ENCODE peak calls at places on chromosomes 2 and 18, in five cellular contexts. One of them, this sample, is unnamed.

GRCh38 chr2:128922154-128922553 is 603.5 kb upstream of the HS6ST1 start:
- DNase-seq in mesendoderm: no peak
- DNase-seq in fibroblast of lung: no peak
- DNase-seq in astrocyte: no peak
- DNase-seq in GM12878: no peak
- DNase-seq in this sample: no peak

GRCh38 chr2:46393865-46394264 is 85.5 kb upstream of the TMEM247 start:
- DNase-seq in fibroblast of lung: no peak
- DNase-seq in astrocyte: no peak
- DNase-seq in GM12878: no peak
- DNase-seq in mesendoderm: no peak
- DNase-seq in this sample: no peak

GRCh38 chr2:224442092-224442999 is 40.4 kb upstream of the FAM124B start:
- DNase-seq in GM12878: no peak
- DNase-seq in astrocyte: peak; percentile 26
- DNase-seq in fibroblast of lung: peak; percentile 38
- DNase-seq in mesendoderm: no peak
- DNase-seq in this sample: no peak

GRCh38 chr2:31980674-31981356 is 30.0 kb downstream of the MEMO1 start:
- DNase-seq in astrocyte: peak; percentile 15
- DNase-seq in fibroblast of lung: peak; percentile 53
- DNase-seq in mesendoderm: peak; percentile 62
- DNase-seq in GM12878: peak; percentile 76
- DNase-seq in this sample: no peak

GRCh38 chr2:113216891-113217454 is 43.2 kb downstream of the PSD4 start:
- DNase-seq in fibroblast of lung: no peak
- DNase-seq in GM12878: no peak
- DNase-seq in mesendoderm: no peak
- DNase-seq in astrocyte: no peak
- DNase-seq in this sample: no peak

GRCh38 chr2:109513749-109514588 is 99.8 kb downstream of the SEPTIN10 start:
- DNase-seq in fibroblast of lung: peak; percentile 93
- DNase-seq in mesendoderm: no peak
- DNase-seq in GM12878: peak; percentile 95
- DNase-seq in astrocyte: peak; percentile 82
- DNase-seq in this sample: peak; percentile 86

GRCh38 chr2:14324308-14324707 is 308.2 kb upstream of the LRATD1 start:
- DNase-seq in GM12878: no peak
- DNase-seq in fibroblast of lung: no peak
- DNase-seq in mesendoderm: no peak
- DNase-seq in astrocyte: no peak
- DNase-seq in this sample: peak; percentile 67

GRCh38 chr18:29449424-29449823 is 1272.5 kb upstream of the CDH2 start:
- DNase-seq in astrocyte: peak; percentile 8
- DNase-seq in mesendoderm: no peak
- DNase-seq in fibroblast of lung: peak; percentile 47
- DNase-seq in GM12878: no peak
- DNase-seq in this sample: no peak

GRCh38 chr2:14941151-14941631 is 308.7 kb downstream of the LRATD1 start:
- DNase-seq in astrocyte: peak; percentile 53
- DNase-seq in fibroblast of lung: peak; percentile 35
- DNase-seq in GM12878: no peak
- DNase-seq in mesendoderm: no peak
- DNase-seq in this sample: no peak

GRCh38 chr2:53911434-53912189 is 51.8 kb upstream of the GPR75 start:
- DNase-seq in astrocyte: no peak
- DNase-seq in fibroblast of lung: no peak
- DNase-seq in GM12878: no peak
- DNase-seq in mesendoderm: peak; percentile 3
- DNase-seq in this sample: no peak

GRCh38 chr18:74638210-74638609 is 40.5 kb downstream of the ZNF407 start:
- DNase-seq in fibroblast of lung: no peak
- DNase-seq in mesendoderm: no peak
- DNase-seq in astrocyte: no peak
- DNase-seq in GM12878: no peak
- DNase-seq in this sample: no peak

GRCh38 chr2:170369894-170370293 is 191.9 kb downstream of the MYO3B start:
- DNase-seq in fibroblast of lung: peak; percentile 52
- DNase-seq in mesendoderm: peak; percentile 36
- DNase-seq in GM12878: no peak
- DNase-seq in astrocyte: no peak
- DNase-seq in this sample: peak; percentile 20

GRCh38 chr18:24346254-24346653 is 51.4 kb downstream of the OSBPL1A start:
- DNase-seq in fibroblast of lung: no peak
- DNase-seq in mesendoderm: no peak
- DNase-seq in astrocyte: no peak
- DNase-seq in GM12878: no peak
- DNase-seq in this sample: no peak

GRCh38 chr2:169172076-169172735 is 102.8 kb downstream of the DHRS9 start:
- DNase-seq in fibroblast of lung: no peak
- DNase-seq in mesendoderm: peak; percentile 22
- DNase-seq in astrocyte: peak; percentile 68
- DNase-seq in GM12878: no peak
- DNase-seq in this sample: no peak

GRCh38 chr2:172813314-172813888 is 77.8 kb downstream of the RAPGEF4 start:
- DNase-seq in fibroblast of lung: peak; percentile 54
- DNase-seq in astrocyte: no peak
- DNase-seq in mesendoderm: peak; percentile 26
- DNase-seq in GM12878: no peak
- DNase-seq in this sample: no peak

GRCh38 chr18:73681912-73682311 is 465.7 kb downstream of the FBXO15 start:
- DNase-seq in GM12878: no peak
- DNase-seq in mesendoderm: no peak
- DNase-seq in fibroblast of lung: no peak
- DNase-seq in astrocyte: no peak
- DNase-seq in this sample: no peak

GRCh38 chr18:49647496-49648168 is 85.8 kb downstream of the LIPG start:
- DNase-seq in astrocyte: peak; percentile 84
- DNase-seq in mesendoderm: no peak
- DNase-seq in GM12878: no peak
- DNase-seq in fibroblast of lung: peak; percentile 83
- DNase-seq in this sample: no peak

GRCh38 chr2:53826587-53827397 is 33.0 kb downstream of the GPR75 start:
- DNase-seq in mesendoderm: no peak
- DNase-seq in fibroblast of lung: peak; percentile 56
- DNase-seq in GM12878: no peak
- DNase-seq in astrocyte: no peak
- DNase-seq in this sample: peak; percentile 81

GRCh38 chr2:148549001-148549400 is 95.5 kb upstream of the EPC2 start:
- DNase-seq in fibroblast of lung: no peak
- DNase-seq in astrocyte: no peak
- DNase-seq in mesendoderm: no peak
- DNase-seq in GM12878: no peak
- DNase-seq in this sample: no peak

GRCh38 chr18:73163236-73163635 is 295.4 kb upstream of the NETO1 start:
- DNase-seq in fibroblast of lung: no peak
- DNase-seq in mesendoderm: no peak
- DNase-seq in astrocyte: no peak
- DNase-seq in GM12878: no peak
- DNase-seq in this sample: no peak

GRCh38 chr2:27902143-27902542 is 11.6 kb downstream of the BABAM2 start:
- DNase-seq in astrocyte: no peak
- DNase-seq in fibroblast of lung: no peak
- DNase-seq in GM12878: no peak
- DNase-seq in mesendoderm: no peak
- DNase-seq in this sample: no peak

GRCh38 chr2:201984800-201985525 is 48.7 kb upstream of the FZD7 start:
- DNase-seq in mesendoderm: no peak
- DNase-seq in astrocyte: no peak
- DNase-seq in fibroblast of lung: no peak
- DNase-seq in GM12878: no peak
- DNase-seq in this sample: peak; percentile 44

GRCh38 chr2:89851583-89851905 is 1160.1 kb downstream of the RPIA start:
- DNase-seq in astrocyte: no peak
- DNase-seq in mesendoderm: no peak
- DNase-seq in GM12878: no peak
- DNase-seq in fibroblast of lung: no peak
- DNase-seq in this sample: no peak

GRCh38 chr2:17035010-17035409 is 369.4 kb upstream of the CYRIA start:
- DNase-seq in mesendoderm: no peak
- DNase-seq in fibroblast of lung: peak; percentile 90
- DNase-seq in astrocyte: peak; percentile 90
- DNase-seq in GM12878: no peak
- DNase-seq in this sample: peak; percentile 13

GRCh38 chr18:64791211-64791610 is 642.3 kb upstream of the LINC00305 start:
- DNase-seq in mesendoderm: no peak
- DNase-seq in fibroblast of lung: no peak
- DNase-seq in GM12878: no peak
- DNase-seq in astrocyte: no peak
- DNase-seq in this sample: no peak

GRCh38 chr2:136057023-136057801 is 60.7 kb downstream of the CXCR4 start:
- DNase-seq in GM12878: peak; percentile 56
- DNase-seq in fibroblast of lung: no peak
- DNase-seq in astrocyte: no peak
- DNase-seq in mesendoderm: no peak
- DNase-seq in this sample: no peak

GRCh38 chr2:53880756-53881155 is 21.0 kb upstream of the GPR75 start:
- DNase-seq in mesendoderm: no peak
- DNase-seq in astrocyte: peak; percentile 81
- DNase-seq in fibroblast of lung: peak; percentile 62
- DNase-seq in GM12878: no peak
- DNase-seq in this sample: peak; percentile 52

GRCh38 chr2:68861330-68861729 is 9.9 kb downstream of the BMP10 start:
- DNase-seq in fibroblast of lung: no peak
- DNase-seq in astrocyte: no peak
- DNase-seq in GM12878: no peak
- DNase-seq in mesendoderm: no peak
- DNase-seq in this sample: no peak

GRCh38 chr18:56606623-56607022 is 31.8 kb downstream of the TXNL1 start:
- DNase-seq in astrocyte: no peak
- DNase-seq in mesendoderm: no peak
- DNase-seq in GM12878: no peak
- DNase-seq in fibroblast of lung: no peak
- DNase-seq in this sample: no peak
- H3K36me3 ChIP-seq in astrocyte: peaks cover 39% of the 10 kb centered on the region
- H3K36me3 ChIP-seq in mesendoderm: no peaks in the 10 kb centered on the region
- H3K36me3 ChIP-seq in GM12878: peaks cover 22% of the 10 kb centered on the region
- H3K36me3 ChIP-seq in fibroblast of lung: peaks cover 5% of the 10 kb centered on the region
- H3K36me3 ChIP-seq in this sample: peaks cover 26% of the 10 kb centered on the region

GRCh38 chr2:71277536-71278103 is 50.7 kb upstream of the PAIP2B start:
- DNase-seq in astrocyte: peak; percentile 3
- DNase-seq in mesendoderm: peak; percentile 91
- DNase-seq in GM12878: no peak
- DNase-seq in fibroblast of lung: no peak
- DNase-seq in this sample: peak; percentile 21
- H3K9ac ChIP-seq in astrocyte: peak overlapping the region; percentile 72
- H3K9ac ChIP-seq in mesendoderm: peak overlapping the region; percentile 35
- H3K9ac ChIP-seq in GM12878: peak overlapping the region; percentile 35
- H3K9ac ChIP-seq in fibroblast of lung: no peak overlapping the region
- H3K9ac ChIP-seq in this sample: no peak overlapping the region

GRCh38 chr18:58341913-58342312 is 287.0 kb downstream of the ALPK2 start:
- DNase-seq in fibroblast of lung: peak; percentile 33
- DNase-seq in astrocyte: no peak
- DNase-seq in mesendoderm: no peak
- DNase-seq in GM12878: no peak
- DNase-seq in this sample: no peak
- H3K36me3 ChIP-seq in fibroblast of lung: no peaks in the 10 kb centered on the region
- H3K36me3 ChIP-seq in astrocyte: peaks cover 16% of the 10 kb centered on the region
- H3K36me3 ChIP-seq in mesendoderm: no peaks in the 10 kb centered on the region
- H3K36me3 ChIP-seq in GM12878: no peaks in the 10 kb centered on the region
- H3K36me3 ChIP-seq in this sample: peaks cover 28% of the 10 kb centered on the region

DNA sequence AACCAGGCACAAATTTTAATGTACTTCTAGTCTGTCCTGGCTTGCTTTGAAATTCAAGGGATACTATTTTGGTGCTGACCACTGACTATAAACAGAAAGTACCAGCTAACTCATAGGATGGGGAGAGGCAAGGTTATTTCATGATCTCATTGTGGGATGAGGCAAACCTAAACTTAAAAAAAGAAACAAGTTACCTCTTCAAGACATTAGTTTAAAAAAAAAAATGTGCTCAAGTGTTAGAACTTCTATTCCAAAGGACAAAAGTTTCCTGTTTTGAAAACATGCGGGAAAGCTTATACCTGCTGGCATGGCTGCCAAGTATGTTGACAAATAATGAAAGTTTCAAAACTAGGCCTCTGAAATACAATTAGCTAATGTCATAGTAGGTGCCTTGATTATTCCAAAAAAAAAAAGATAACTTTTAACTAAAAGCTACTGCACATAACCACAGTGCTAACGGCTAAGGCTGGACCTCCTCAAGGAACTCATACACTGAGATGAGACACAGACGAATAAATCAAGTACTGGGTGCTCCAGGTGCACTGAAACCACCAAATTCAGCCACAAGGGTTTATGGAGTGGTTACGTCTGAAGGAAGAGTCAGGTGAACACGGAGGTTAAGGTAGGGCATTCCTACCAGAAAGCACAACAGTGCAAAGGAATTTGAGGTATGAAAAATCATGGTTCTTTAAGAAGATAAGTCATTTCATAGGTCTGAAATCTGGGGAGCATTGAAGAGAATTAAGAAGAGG is 38.1 kb downstream of the TMEM131 start:
- DNase-seq in mesendoderm: peak; percentile 16
- DNase-seq in fibroblast of lung: no peak
- DNase-seq in astrocyte: peak; percentile 28
- DNase-seq in GM12878: no peak
- DNase-seq in this sample: peak; percentile 81
- H3K9ac ChIP-seq in mesendoderm: no peak overlapping the region
- H3K9ac ChIP-seq in fibroblast of lung: no peak overlapping the region
- H3K9ac ChIP-seq in astrocyte: no peak overlapping the region
- H3K9ac ChIP-seq in GM12878: no peak overlapping the region
- H3K9ac ChIP-seq in this sample: no peak overlapping the region

DNA sequence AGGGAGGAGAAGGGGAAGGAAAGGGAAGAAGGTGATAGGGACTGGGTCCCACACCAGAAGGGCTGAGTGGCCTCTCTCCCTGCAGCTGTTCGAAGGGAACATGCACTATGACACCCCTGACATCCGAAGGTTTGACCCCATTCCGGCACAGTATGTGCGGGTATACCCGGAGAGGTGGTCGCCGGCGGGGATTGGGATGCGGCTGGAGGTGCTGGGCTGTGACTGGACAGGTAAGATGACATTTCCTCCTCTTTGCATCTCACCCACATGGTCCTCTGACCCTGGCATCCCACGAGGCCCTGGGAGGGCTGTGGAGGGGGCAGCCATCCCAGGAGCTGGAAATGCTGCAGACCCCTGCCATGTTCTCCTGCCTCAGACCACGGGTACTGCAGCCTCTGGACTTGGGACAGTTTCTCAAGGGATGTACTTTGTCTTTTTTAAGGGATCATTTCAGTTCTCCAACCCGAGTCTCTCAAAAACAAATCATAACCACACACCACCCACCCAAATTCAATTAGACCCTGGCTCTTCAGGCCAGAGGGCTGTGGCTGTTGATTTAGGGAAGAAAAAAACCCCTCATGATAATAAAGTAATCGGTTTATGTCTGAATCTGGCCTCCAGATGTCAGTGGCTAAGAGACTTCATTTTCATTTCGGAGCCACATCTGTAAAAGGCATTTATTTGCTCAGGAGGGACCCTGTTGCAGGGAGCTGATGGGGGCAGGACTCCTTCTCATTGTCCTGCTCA is 63.5 kb downstream of the NRP2 start:
- DNase-seq in astrocyte: no peak
- DNase-seq in mesendoderm: no peak
- DNase-seq in GM12878: no peak
- DNase-seq in fibroblast of lung: no peak
- DNase-seq in this sample: no peak
- H3K36me3 ChIP-seq in astrocyte: peaks cover 36% of the 10 kb centered on the region
- H3K36me3 ChIP-seq in mesendoderm: peaks cover 5% of the 10 kb centered on the region
- H3K36me3 ChIP-seq in GM12878: no peaks in the 10 kb centered on the region
- H3K36me3 ChIP-seq in fibroblast of lung: no peaks in the 10 kb centered on the region
- H3K36me3 ChIP-seq in this sample: peaks cover 27% of the 10 kb centered on the region

This sample was measured in mammary epithelial cell.